ENCODE peak calls at places on chromosome 13, in six cellular contexts. V, M, C, I, J and P are unnamed samples. For H3K27me3, the result is how much of the 10 kb centered on the place peaks cover.

GRCh38 chr13:66826398-66826797 is 403.7 kb downstream of the PCDH9 start:
- DNase-seq in M (no peak), C (peak), V (no peak), I (no peak), J (no peak), P (no peak)

GRCh38 chr13:24032252-24032651 is 128.3 kb upstream of the SPATA13 start:
- DNase-seq in I (no peak), M (no peak), J (peak), V (no peak), C (peak), P (peak)

GRCh38 chr13:110419946-110420345 is 112.9 kb downstream of the COL4A2 start:
- DNase-seq in V (no peak), C (no peak), I (no peak), M (no peak), J (no peak), P (no peak)

GRCh38 chr13:34419025-34419424 is 523.0 kb upstream of the NBEA start:
- DNase-seq in M (no peak), V (no peak), I (no peak), C (no peak), J (no peak), P (no peak)

GRCh38 chr13:109761695-109762094 is 24.7 kb downstream of the IRS2 start:
- DNase-seq in C (no peak), J (no peak), M (no peak), I (no peak), V (no peak), P (no peak)

GRCh38 chr13:60431108-60431700 is 34.2 kb downstream of the TDRD3 start:
- DNase-seq in I (no peak), C (peak), V (no peak), J (peak), M (no peak), P (peak)

GRCh38 chr13:34294483-34295129 is 476.7 kb downstream of the RFC3 start:
- DNase-seq in J (peak), M (no peak), I (no peak), V (no peak), C (no peak), P (no peak)

GRCh38 chr13:113486698-113487097 is 3.8 kb downstream of the DCUN1D2 start:
- DNase-seq in M (no peak), C (no peak), V (no peak), J (no peak), I (no peak), P (no peak)

GRCh38 chr13:48424212-48424611 is 11.3 kb upstream of the LPAR6 start:
- DNase-seq in M (no peak), I (no peak), C (no peak), J (no peak), V (no peak), P (no peak)

GRCh38 chr13:32314271-32314967 is 744 bp downstream of the ZAR1L start:
- DNase-seq in C (no peak), V (no peak), M (peak), J (no peak), I (no peak), P (no peak)

GRCh38 chr13:53507741-53508140 is 479.1 kb downstream of the OLFM4 start:
- DNase-seq in V (no peak), J (no peak), M (no peak), C (no peak), I (no peak), P (no peak)

GRCh38 chr13:113445791-113446487 is 7.3 kb downstream of the ADPRHL1 start:
- DNase-seq in C (no peak), I (no peak), M (no peak), J (no peak), V (no peak), P (no peak)

GRCh38 chr13:72662548-72662947 is 64.9 kb downstream of the MZT1 start:
- DNase-seq in I (no peak), J (no peak), M (no peak), C (no peak), V (no peak), P (no peak)

GRCh38 chr13:21240586-21240985 is 64.1 kb downstream of the MRPL57 start:
- DNase-seq in I (no peak), V (no peak), J (peak), M (no peak), C (peak), P (no peak)

GRCh38 chr13:48749699-48750473 is 96.2 kb downstream of the CYSLTR2 start:
- DNase-seq in C (peak), M (peak), V (peak), I (no peak), J (peak), P (peak)

GRCh38 chr13:94427313-94427712 is 52.2 kb downstream of the DCT start:
- DNase-seq in V (no peak), C (no peak), I (no peak), J (no peak), M (no peak), P (no peak)

GRCh38 chr13:31204592-31204991 is 4.8 kb downstream of the B3GLCT start:
- DNase-seq in C (peak), I (no peak), J (peak), V (no peak), M (no peak), P (no peak)

GRCh38 chr13:23579072-23579885 is 9.1 kb downstream of the TNFRSF19 start:
- DNase-seq in M (peak), C (peak), V (peak), J (peak), I (peak), P (peak)

GRCh38 chr13:82654851-82655517 is 1227.3 kb downstream of the SLITRK1 start:
- DNase-seq in J (peak), I (peak), M (peak), C (peak), V (no peak), P (peak)

GRCh38 chr13:79457948-79458347 is 23.0 kb upstream of the NDFIP2 start:
- DNase-seq in I (no peak), V (no peak), J (peak), M (no peak), C (peak), P (peak)

GRCh38 chr13:97395437-97396136 is 38.4 kb upstream of the RAP2A start:
- DNase-seq in C (peak), I (no peak), M (no peak), V (no peak), J (peak), P (no peak)

GRCh38 chr13:31394491-31394890 is 194.7 kb downstream of the B3GLCT start:
- DNase-seq in M (no peak), V (no peak), J (no peak), I (no peak), C (no peak), P (no peak)

GRCh38 chr13:100811431-100811830 is 136.8 kb upstream of the TMTC4 start:
- DNase-seq in M (no peak), C (no peak), I (no peak), J (no peak), V (no peak), P (no peak)

GRCh38 chr13:88895261-88895941 is 1224.2 kb downstream of the SLITRK5 start:
- DNase-seq in I (no peak), M (no peak), V (no peak), C (no peak), J (no peak), P (no peak)

GRCh38 chr13:31725841-31726240 is 13.5 kb upstream of the RXFP2 start:
- DNase-seq in V (no peak), M (no peak), I (no peak), J (no peak), C (no peak), P (no peak)

GRCh38 chr13:25803626-25804025 is 248.2 kb downstream of the SHISA2 start:
- DNase-seq in I (no peak), C (no peak), M (no peak), V (no peak), J (no peak), P (no peak)
- H3K27me3 ChIP-seq in I (under half), C (under half), M (under half), V (under half), J (under half), P (under half)

DNA sequence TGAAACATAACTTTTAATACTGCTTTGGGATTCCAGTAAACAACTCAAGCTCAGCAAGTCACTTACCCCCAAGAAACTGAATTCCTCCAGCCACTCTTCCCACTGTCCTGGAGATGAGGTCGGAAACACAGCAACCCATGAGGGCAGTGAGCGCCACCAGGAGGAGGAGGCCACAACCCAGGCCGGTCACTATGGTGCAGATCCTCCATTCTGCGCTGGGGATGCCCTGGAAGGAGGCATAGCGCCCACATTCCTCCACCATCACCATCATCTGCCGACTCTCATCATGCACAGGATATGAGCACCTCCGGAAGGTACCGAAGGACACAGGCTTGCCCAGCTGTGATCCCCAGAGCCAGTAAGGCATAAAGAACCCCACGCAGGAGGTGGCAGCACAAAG is 2.2 kb downstream of the LHFPL6 start:
- DNase-seq in J (peak), M (no peak), V (no peak), I (no peak), C (peak), P (no peak)
- H3K27ac ChIP-seq in J (no peak), M (no peak), V (no peak), I (peak), C (no peak), P (no peak)

DNA sequence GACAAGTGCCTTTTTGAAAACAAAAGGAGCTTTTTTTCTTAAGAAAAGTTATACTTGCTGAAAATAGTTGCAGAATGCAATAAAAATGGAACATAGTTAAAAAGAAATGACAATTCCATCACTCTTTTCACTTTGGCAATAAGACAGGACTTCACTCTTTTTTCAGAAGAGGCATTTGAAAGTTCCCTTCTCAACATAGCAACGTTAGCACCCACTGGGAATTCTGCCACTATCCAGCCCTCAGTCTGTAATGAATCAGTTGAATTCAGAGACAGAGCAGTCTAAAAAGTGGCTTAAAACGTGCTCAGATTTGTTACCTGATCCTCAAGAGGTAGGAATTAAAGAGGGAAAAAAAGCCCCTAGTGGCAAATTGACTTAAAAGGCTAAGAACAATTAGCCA is 10.2 kb downstream of the RGCC start:
- DNase-seq in C (no peak), J (no peak), I (no peak), V (no peak), M (no peak), P (no peak)
- TF ChIP-seq CTCF in C (no peak), J (no peak), I (no peak), V (no peak), M (no peak), P (no peak)

GRCh38 chr13:112062619-112063308 is 4.2 kb upstream of the SOX1 start:
- DNase-seq in C (no peak), J (no peak), V (no peak), M (no peak), I (no peak), P (no peak)
- H3K27me3 ChIP-seq in C (half or more), J (half or more), V (half or more), M (half or more), I (half or more), P (half or more)

GRCh38 chr13:46672338-46673090 is 119.5 kb downstream of the LRCH1 start:
- DNase-seq in V (no peak), J (no peak), M (no peak), I (no peak), C (no peak), P (no peak)

GRCh38 chr13:46679369-46680180 is 117.4 kb downstream of the ESD start:
- DNase-seq in J (peak), C (peak), V (peak), M (no peak), I (no peak), P (no peak)

GRCh38 chr13:46668906-46669525 is 116.0 kb downstream of the LRCH1 start:
- DNase-seq in V (no peak), J (no peak), C (no peak), M (no peak), I (no peak), P (no peak)

GRCh38 chr13:46676378-46676725 is 120.6 kb downstream of the ESD start:
- DNase-seq in J (no peak), V (no peak), M (no peak), I (no peak), C (no peak), P (no peak)

DNA sequence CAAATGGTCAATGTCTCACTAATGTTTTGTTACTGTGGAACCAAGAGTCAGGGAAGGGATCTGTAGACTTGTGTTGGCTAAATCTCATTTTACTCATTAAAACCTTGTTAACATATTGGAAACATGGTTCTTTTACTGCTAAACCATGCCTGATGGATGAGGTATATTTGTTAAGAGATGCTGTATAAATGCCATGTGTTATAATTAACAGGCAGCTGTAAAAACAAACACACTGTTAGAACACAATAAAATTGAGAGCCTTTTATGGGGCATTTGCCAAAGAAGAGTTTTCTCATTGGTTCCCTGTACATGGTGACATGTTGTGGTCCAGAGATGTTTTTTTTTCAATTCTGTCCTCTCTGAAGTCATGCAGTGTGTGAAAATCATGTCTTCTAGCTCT is 121.9 kb downstream of the ESD start:
- DNase-seq in C (no peak), V (no peak), I (no peak), M (no peak), J (no peak), P (no peak)
- H3K27ac ChIP-seq in C (no peak), V (no peak), I (no peak), M (no peak), J (peak), P (no peak)